ENCODE peak calls at places on chromosomes 3 and 15, in nine cellular contexts. D is brain microvascular endothelial cell; N is A549; Y is CD8-positive, alpha-beta memory T cell; M is foreskin fibroblast; F is PC-3; A is psoas muscle; E is fibroblast of villous mesenchyme; U is OCI-LY7. X is an unnamed sample.
A peak's percentile ranks its signal among the peaks of the same experiment; 100 is the strongest.

GRCh38 chr3:72494076-72495000 is 353.9 kb downstream of the SHQ1 start:
- DNase-seq in M (no peak), A (no peak), E (peak; percentile 57), N (no peak), U (no peak), D (no peak), Y (no peak), F (no peak), X (peak; percentile 38)

GRCh38 chr3:128988286-128988685 is 5.6 kb downstream of the CFAP92 start:
- DNase-seq in E (no peak), U (no peak), A (no peak), N (no peak), F (no peak), D (no peak), Y (no peak), M (no peak), X (no peak)

GRCh38 chr3:98561727-98562521 is 30.1 kb downstream of the GPR15 start:
- DNase-seq in N (no peak), E (no peak), U (no peak), A (no peak), Y (no peak), M (no peak), D (peak; percentile 44), F (peak; percentile 50), X (peak; percentile 34)

GRCh38 chr15:87496795-87497194 is 759.7 kb downstream of the NTRK3 start:
- DNase-seq in E (no peak), M (no peak), N (no peak), U (no peak), F (no peak), Y (no peak), A (no peak), D (no peak), X (no peak)

GRCh38 chr3:182861345-182861744 is 68.0 kb downstream of the ATP11B start:
- DNase-seq in M (no peak), U (no peak), N (no peak), E (peak; percentile 27), F (no peak), D (no peak), Y (no peak), A (no peak), X (peak; percentile 32)

GRCh38 chr3:113695426-113695817 is 1.0 kb downstream of the USF3 start:
- DNase-seq in Y (no peak), F (peak; percentile 42), U (peak; percentile 24), D (no peak), A (no peak), N (no peak), M (no peak), E (peak; percentile 35), X (no peak)

GRCh38 chr3:46006646-46007045 is 11.0 kb upstream of the FYCO1 start:
- DNase-seq in F (peak; percentile 80), N (no peak), A (no peak), U (no peak), D (no peak), E (peak; percentile 96), M (peak; percentile 49), Y (no peak), X (peak; percentile 94)

GRCh38 chr3:120160050-120160449 is 65.8 kb upstream of the GSK3B start:
- DNase-seq in D (peak; percentile 87), A (peak; percentile 69), M (peak; percentile 98), F (peak; percentile 99), U (no peak), Y (no peak), E (peak; percentile 100), N (no peak), X (peak; percentile 99)

GRCh38 chr3:148333091-148333490 is 364.6 kb upstream of the AGTR1 start:
- DNase-seq in U (no peak), D (no peak), A (no peak), F (peak; percentile 41), E (no peak), Y (no peak), M (no peak), N (no peak), X (no peak)

GRCh38 chr15:49235446-49236207 is 65.6 kb downstream of the GALK2 start:
- DNase-seq in F (peak; percentile 60), U (peak; percentile 74), A (peak; percentile 30), Y (peak; percentile 11), M (peak; percentile 88), D (peak; percentile 72), E (peak; percentile 90), N (no peak), X (peak; percentile 95)

GRCh38 chr3:154242766-154243165 is 81.5 kb downstream of the DHX36 start:
- DNase-seq in N (no peak), U (no peak), F (no peak), D (no peak), A (no peak), M (no peak), E (no peak), Y (no peak), X (no peak)

GRCh38 chr3:62373215-62373614 is at the start of gene FEZF2:
- DNase-seq in M (no peak), E (no peak), D (no peak), F (no peak), A (no peak), U (no peak), N (no peak), Y (no peak), X (no peak)

GRCh38 chr3:86993704-86994103 is 2.8 kb upstream of the VGLL3 start:
- DNase-seq in D (peak; percentile 89), F (peak; percentile 76), U (no peak), N (no peak), A (no peak), E (peak; percentile 85), M (peak; percentile 73), Y (no peak), X (peak; percentile 65)

GRCh38 chr15:83205725-83206324 is 1.8 kb downstream of the HDGFL3 start:
- DNase-seq in D (peak; percentile 93), F (peak; percentile 46), U (peak; percentile 8), N (no peak), E (peak; percentile 9), M (peak; percentile 43), A (no peak), Y (no peak), X (peak; percentile 81)
- H3K4me3 ChIP-seq in D (peak overlapping the region; percentile 81), F (peak overlapping the region; percentile 83), U (peak overlapping the region; percentile 89), N (peak overlapping the region; percentile 82), E (peak overlapping the region; percentile 81), M (peak overlapping the region; percentile 78), A (peak overlapping the region; percentile 77), Y (no peak overlapping the region), X (peak overlapping the region; percentile 69)

GRCh38 chr15:40941528-40942336 is 11.5 kb upstream of the CHAC1 start:
- DNase-seq in U (peak; percentile 86), Y (peak; percentile 57), A (peak; percentile 83), F (peak; percentile 84), E (peak; percentile 80), D (no peak), M (peak; percentile 76), N (peak; percentile 63), X (peak; percentile 58)
- H3K4me3 ChIP-seq in U (peak overlapping the region; percentile 68), Y (peak overlapping the region; percentile 73), A (peak overlapping the region; percentile 71), F (peak overlapping the region; percentile 71), E (peak overlapping the region; percentile 64), D (peak overlapping the region; percentile 60), M (peak overlapping the region; percentile 44), N (peak overlapping the region; percentile 61), X (peak overlapping the region; percentile 60)

GRCh38 chr15:42267286-42267685 is 5.7 kb upstream of the GANC start:
- DNase-seq in E (peak; percentile 27), U (no peak), Y (no peak), D (no peak), A (no peak), M (no peak), N (no peak), F (no peak), X (no peak)

GRCh38 chr15:42273099-42273899 is at the start of the genes GANC and TMEM87A:
- DNase-seq in N (peak; percentile 85), E (peak; percentile 99), M (peak; percentile 98), D (peak; percentile 99), F (peak; percentile 99), A (peak; percentile 97), U (peak; percentile 97), Y (peak; percentile 93), X (peak; percentile 98)

GRCh38 chr15:42272768-42273098 is 268 bp upstream of the GANC start:
- DNase-seq in D (no peak), Y (no peak), M (no peak), F (no peak), E (no peak), N (no peak), A (no peak), U (no peak), X (no peak)

GRCh38 chr15:42270996-42271395 is 2.0 kb upstream of the GANC start:
- DNase-seq in Y (no peak), F (peak; percentile 64), N (no peak), E (peak; percentile 40), U (no peak), A (no peak), M (no peak), D (no peak), X (no peak)

DNA sequence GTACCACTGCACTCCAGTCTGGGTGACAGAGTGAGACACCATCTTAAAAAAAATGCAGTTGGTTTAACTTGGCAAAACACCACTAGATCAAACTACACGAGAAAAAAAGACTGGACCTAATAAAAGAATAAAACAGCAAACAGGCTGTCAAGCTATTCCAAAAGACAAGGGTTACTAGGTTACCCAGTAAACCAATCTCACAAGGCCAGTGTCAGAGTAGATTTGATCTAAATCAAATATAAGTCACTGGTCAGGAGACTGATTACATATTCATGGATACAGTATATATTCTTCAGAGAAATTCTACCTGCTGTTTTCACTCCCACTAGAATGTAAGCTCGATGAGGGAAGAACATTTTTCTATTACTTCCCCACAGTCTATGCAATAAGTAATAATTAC is 2.5 kb upstream of the GANC start:
- DNase-seq in E (no peak), F (peak; percentile 65), M (no peak), A (no peak), N (no peak), U (no peak), D (no peak), Y (no peak), X (no peak)
- H3K4me3 ChIP-seq in E (peak overlapping the region; percentile 85), F (peak overlapping the region; percentile 77), M (peak overlapping the region; percentile 19), A (no peak overlapping the region), N (no peak overlapping the region), U (peak overlapping the region; percentile 32), D (no peak overlapping the region), Y (no peak overlapping the region), X (no peak overlapping the region)

GRCh38 chr3:112303811-112304325 is 9.9 kb upstream of the SLC9C1 start:
- DNase-seq in N (no peak), D (peak; percentile 20), E (peak; percentile 13), Y (no peak), U (peak; percentile 50), A (no peak), M (no peak), F (no peak), X (peak; percentile 19)
- H3K4me3 ChIP-seq in N (no peak overlapping the region), D (peak overlapping the region; percentile 61), E (peak overlapping the region; percentile 57), Y (peak overlapping the region; percentile 62), U (peak overlapping the region; percentile 51), A (peak overlapping the region; percentile 63), M (peak overlapping the region; percentile 49), F (no peak overlapping the region), X (peak overlapping the region; percentile 41)

GRCh38 chr3:152662157-152662556 is 172.8 kb upstream of the P2RY1 start:
- DNase-seq in D (no peak), A (no peak), F (no peak), E (no peak), N (no peak), Y (no peak), M (no peak), U (no peak), X (no peak)

GRCh38 chr3:152658977-152659376 is 176.0 kb upstream of the P2RY1 start:
- DNase-seq in F (no peak), A (no peak), U (no peak), M (no peak), E (no peak), N (no peak), D (no peak), Y (no peak), X (no peak)

GRCh38 chr3:152656207-152657001 is 178.5 kb upstream of the P2RY1 start:
- DNase-seq in Y (no peak), N (no peak), F (no peak), M (no peak), A (no peak), U (no peak), E (peak; percentile 6), D (no peak), X (no peak)

GRCh38 chr3:152657002-152657400 is 177.9 kb upstream of the P2RY1 start:
- DNase-seq in Y (no peak), A (no peak), E (no peak), D (no peak), U (no peak), M (no peak), F (no peak), N (no peak), X (no peak)
- H3K4me3 ChIP-seq in Y (no peak overlapping the region), A (no peak overlapping the region), E (no peak overlapping the region), D (no peak overlapping the region), U (no peak overlapping the region), M (no peak overlapping the region), F (no peak overlapping the region), N (no peak overlapping the region), X (no peak overlapping the region)

X was measured in fibroblast of mammary gland.